ENCODE peak calls at places on chromosomes 13 and 19, in seven cellular contexts. One of them, this sample, is unnamed.
A peak's percentile ranks its signal among the peaks of the same experiment; 100 is the strongest.

GRCh38 chr19:17902701-17903100 is 30.1 kb upstream of the CCDC124 start:
- DNase-seq in fibroblast of pulmonary artery: peak; percentile 28
- DNase-seq in thoracic aorta: no peak
- DNase-seq in right atrium auricular region: no peak
- DNase-seq in brain microvascular endothelial cell: peak; percentile 18
- DNase-seq in cardiac fibroblast: peak; percentile 56
- DNase-seq in CD8-positive, alpha-beta T cell: no peak
- DNase-seq in this sample: peak; percentile 76

GRCh38 chr13:49240017-49240416 is 7.7 kb upstream of the CDADC1 start:
- DNase-seq in fibroblast of pulmonary artery: peak; percentile 51
- DNase-seq in thoracic aorta: no peak
- DNase-seq in right atrium auricular region: no peak
- DNase-seq in brain microvascular endothelial cell: peak; percentile 33
- DNase-seq in cardiac fibroblast: peak; percentile 66
- DNase-seq in CD8-positive, alpha-beta T cell: peak; percentile 41
- DNase-seq in this sample: peak; percentile 60

GRCh38 chr13:40969169-40969901 is 49.8 kb downstream of the ELF1 start:
- DNase-seq in fibroblast of pulmonary artery: no peak
- DNase-seq in thoracic aorta: no peak
- DNase-seq in right atrium auricular region: no peak
- DNase-seq in brain microvascular endothelial cell: no peak
- DNase-seq in cardiac fibroblast: no peak
- DNase-seq in CD8-positive, alpha-beta T cell: peak; percentile 29
- DNase-seq in this sample: no peak

GRCh38 chr13:110464547-110465343 is 96.8 kb downstream of the RAB20 start:
- DNase-seq in fibroblast of pulmonary artery: no peak
- DNase-seq in thoracic aorta: no peak
- DNase-seq in right atrium auricular region: no peak
- DNase-seq in brain microvascular endothelial cell: no peak
- DNase-seq in cardiac fibroblast: no peak
- DNase-seq in CD8-positive, alpha-beta T cell: no peak
- DNase-seq in this sample: no peak

GRCh38 chr19:50258918-50259372 is 55.5 kb downstream of the MYH14 start:
- DNase-seq in fibroblast of pulmonary artery: no peak
- DNase-seq in thoracic aorta: no peak
- DNase-seq in right atrium auricular region: no peak
- DNase-seq in brain microvascular endothelial cell: no peak
- DNase-seq in cardiac fibroblast: peak; percentile 10
- DNase-seq in CD8-positive, alpha-beta T cell: no peak
- DNase-seq in this sample: no peak

GRCh38 chr19:48348039-48348438 is 15.7 kb downstream of the TMEM143 start:
- DNase-seq in fibroblast of pulmonary artery: no peak
- DNase-seq in thoracic aorta: no peak
- DNase-seq in right atrium auricular region: no peak
- DNase-seq in brain microvascular endothelial cell: no peak
- DNase-seq in cardiac fibroblast: no peak
- DNase-seq in CD8-positive, alpha-beta T cell: no peak
- DNase-seq in this sample: no peak

GRCh38 chr19:47035127-47035494 is 13.3 kb downstream of the TMEM160 start:
- DNase-seq in fibroblast of pulmonary artery: no peak
- DNase-seq in thoracic aorta: no peak
- DNase-seq in right atrium auricular region: no peak
- DNase-seq in brain microvascular endothelial cell: no peak
- DNase-seq in cardiac fibroblast: no peak
- DNase-seq in CD8-positive, alpha-beta T cell: no peak
- DNase-seq in this sample: peak; percentile 32

GRCh38 chr13:53821632-53822031 is 793.0 kb downstream of the OLFM4 start:
- DNase-seq in fibroblast of pulmonary artery: no peak
- DNase-seq in thoracic aorta: no peak
- DNase-seq in right atrium auricular region: no peak
- DNase-seq in brain microvascular endothelial cell: no peak
- DNase-seq in cardiac fibroblast: no peak
- DNase-seq in CD8-positive, alpha-beta T cell: no peak
- DNase-seq in this sample: no peak

GRCh38 chr19:31178833-31179470 is 170.3 kb downstream of the TSHZ3 start:
- DNase-seq in fibroblast of pulmonary artery: no peak
- DNase-seq in thoracic aorta: no peak
- DNase-seq in right atrium auricular region: no peak
- DNase-seq in brain microvascular endothelial cell: no peak
- DNase-seq in cardiac fibroblast: no peak
- DNase-seq in CD8-positive, alpha-beta T cell: no peak
- DNase-seq in this sample: no peak

GRCh38 chr13:33188093-33188882 is 97.3 kb downstream of the STARD13 start:
- DNase-seq in fibroblast of pulmonary artery: peak; percentile 51
- DNase-seq in thoracic aorta: no peak
- DNase-seq in right atrium auricular region: no peak
- DNase-seq in brain microvascular endothelial cell: no peak
- DNase-seq in cardiac fibroblast: peak; percentile 56
- DNase-seq in CD8-positive, alpha-beta T cell: no peak
- DNase-seq in this sample: no peak

GRCh38 chr13:46152627-46153328 is 29.2 kb downstream of the LCP1 start:
- DNase-seq in fibroblast of pulmonary artery: no peak
- DNase-seq in thoracic aorta: no peak
- DNase-seq in right atrium auricular region: no peak
- DNase-seq in brain microvascular endothelial cell: no peak
- DNase-seq in cardiac fibroblast: no peak
- DNase-seq in CD8-positive, alpha-beta T cell: no peak
- DNase-seq in this sample: no peak

GRCh38 chr13:36417328-36417727 is 15.0 kb upstream of the CCNA1 start:
- DNase-seq in fibroblast of pulmonary artery: no peak
- DNase-seq in thoracic aorta: no peak
- DNase-seq in right atrium auricular region: no peak
- DNase-seq in brain microvascular endothelial cell: no peak
- DNase-seq in cardiac fibroblast: no peak
- DNase-seq in CD8-positive, alpha-beta T cell: no peak
- DNase-seq in this sample: no peak

GRCh38 chr13:67230243-67230773 is at the start of gene PCDH9:
- DNase-seq in fibroblast of pulmonary artery: peak; percentile 98
- DNase-seq in thoracic aorta: peak; percentile 88
- DNase-seq in right atrium auricular region: peak; percentile 97
- DNase-seq in brain microvascular endothelial cell: peak; percentile 97
- DNase-seq in cardiac fibroblast: peak; percentile 98
- DNase-seq in CD8-positive, alpha-beta T cell: peak; percentile 80
- DNase-seq in this sample: peak; percentile 98

GRCh38 chr19:49861127-49861526 is 6.2 kb downstream of the PNKP start:
- DNase-seq in fibroblast of pulmonary artery: no peak
- DNase-seq in thoracic aorta: no peak
- DNase-seq in right atrium auricular region: no peak
- DNase-seq in brain microvascular endothelial cell: no peak
- DNase-seq in cardiac fibroblast: no peak
- DNase-seq in CD8-positive, alpha-beta T cell: no peak
- DNase-seq in this sample: peak; percentile 47

GRCh38 chr19:9941236-9941635 is 4.9 kb upstream of the OLFM2 start:
- DNase-seq in fibroblast of pulmonary artery: no peak
- DNase-seq in thoracic aorta: no peak
- DNase-seq in right atrium auricular region: no peak
- DNase-seq in brain microvascular endothelial cell: no peak
- DNase-seq in cardiac fibroblast: peak; percentile 59
- DNase-seq in CD8-positive, alpha-beta T cell: no peak
- DNase-seq in this sample: no peak

GRCh38 chr13:101648766-101649489 is 196.5 kb downstream of the ITGBL1 start:
- DNase-seq in fibroblast of pulmonary artery: no peak
- DNase-seq in thoracic aorta: no peak
- DNase-seq in right atrium auricular region: no peak
- DNase-seq in brain microvascular endothelial cell: no peak
- DNase-seq in cardiac fibroblast: no peak
- DNase-seq in CD8-positive, alpha-beta T cell: no peak
- DNase-seq in this sample: no peak

GRCh38 chr13:61142506-61142905 is 273.1 kb downstream of the PCDH20 start:
- DNase-seq in fibroblast of pulmonary artery: no peak
- DNase-seq in thoracic aorta: no peak
- DNase-seq in right atrium auricular region: no peak
- DNase-seq in brain microvascular endothelial cell: no peak
- DNase-seq in cardiac fibroblast: no peak
- DNase-seq in CD8-positive, alpha-beta T cell: no peak
- DNase-seq in this sample: peak; percentile 86

GRCh38 chr19:29708553-29709439 is 6.3 kb downstream of the C19orf12 start:
- DNase-seq in fibroblast of pulmonary artery: peak; percentile 4
- DNase-seq in thoracic aorta: no peak
- DNase-seq in right atrium auricular region: peak; percentile 66
- DNase-seq in brain microvascular endothelial cell: no peak
- DNase-seq in cardiac fibroblast: peak; percentile 62
- DNase-seq in CD8-positive, alpha-beta T cell: no peak
- DNase-seq in this sample: no peak

DNA sequence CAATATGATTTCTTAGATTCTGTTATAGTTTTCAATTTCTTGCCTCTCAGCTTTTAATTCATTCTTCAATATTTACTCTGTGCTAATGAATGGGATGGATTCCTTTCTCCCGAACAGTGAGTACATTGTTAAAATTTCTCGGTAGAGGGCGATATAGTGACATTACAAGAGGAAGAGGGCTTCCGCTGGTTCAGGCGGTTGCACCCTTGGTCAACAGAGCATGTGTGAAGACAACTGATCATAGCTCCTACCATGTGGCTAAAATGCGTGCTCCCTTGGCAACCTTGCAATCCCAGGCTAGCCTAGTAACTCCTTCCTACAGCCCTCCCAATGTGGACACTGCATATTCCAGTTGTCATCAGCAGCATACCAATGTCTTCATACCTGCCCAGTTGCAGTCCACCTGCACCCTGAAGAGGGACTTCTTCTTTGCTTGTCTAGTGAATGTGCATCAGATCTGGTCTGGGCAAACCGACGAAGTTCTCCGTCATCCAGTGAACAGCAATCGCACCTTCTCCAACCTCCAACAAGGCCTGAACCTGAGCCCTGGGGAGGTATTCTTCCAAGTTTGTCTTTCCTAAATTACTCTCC is 653.0 kb upstream of the GPC6 start:
- DNase-seq in fibroblast of pulmonary artery: peak; percentile 34
- DNase-seq in thoracic aorta: no peak
- DNase-seq in right atrium auricular region: no peak
- DNase-seq in brain microvascular endothelial cell: peak; percentile 11
- DNase-seq in cardiac fibroblast: peak; percentile 2
- DNase-seq in CD8-positive, alpha-beta T cell: no peak
- DNase-seq in this sample: peak; percentile 39
- TF ChIP-seq CTCF in fibroblast of pulmonary artery: peak; percentile 32
- TF ChIP-seq CTCF in thoracic aorta: no peak
- TF ChIP-seq CTCF in right atrium auricular region: peak; percentile 52
- TF ChIP-seq CTCF in brain microvascular endothelial cell: peak; percentile 62
- TF ChIP-seq CTCF in cardiac fibroblast: no peak
- TF ChIP-seq CTCF in CD8-positive, alpha-beta T cell: no peak
- TF ChIP-seq CTCF in this sample: peak; percentile 26

GRCh38 chr19:51647318-51647717 is 693 bp upstream of the SIGLEC14 start:
- DNase-seq in fibroblast of pulmonary artery: no peak
- DNase-seq in thoracic aorta: no peak
- DNase-seq in right atrium auricular region: no peak
- DNase-seq in brain microvascular endothelial cell: no peak
- DNase-seq in cardiac fibroblast: no peak
- DNase-seq in CD8-positive, alpha-beta T cell: no peak
- DNase-seq in this sample: no peak

GRCh38 chr19:51653162-51653561 is 6.5 kb upstream of the SIGLEC14 start:
- DNase-seq in fibroblast of pulmonary artery: no peak
- DNase-seq in thoracic aorta: no peak
- DNase-seq in right atrium auricular region: no peak
- DNase-seq in brain microvascular endothelial cell: no peak
- DNase-seq in cardiac fibroblast: no peak
- DNase-seq in CD8-positive, alpha-beta T cell: no peak
- DNase-seq in this sample: no peak

GRCh38 chr19:51654783-51655182 is 8.2 kb upstream of the SIGLEC14 start:
- DNase-seq in fibroblast of pulmonary artery: no peak
- DNase-seq in thoracic aorta: no peak
- DNase-seq in right atrium auricular region: no peak
- DNase-seq in brain microvascular endothelial cell: no peak
- DNase-seq in cardiac fibroblast: no peak
- DNase-seq in CD8-positive, alpha-beta T cell: no peak
- DNase-seq in this sample: no peak

GRCh38 chr19:51651216-51651846 is 4.7 kb upstream of the SIGLEC14 start:
- DNase-seq in fibroblast of pulmonary artery: no peak
- DNase-seq in thoracic aorta: no peak
- DNase-seq in right atrium auricular region: no peak
- DNase-seq in brain microvascular endothelial cell: no peak
- DNase-seq in cardiac fibroblast: no peak
- DNase-seq in CD8-positive, alpha-beta T cell: no peak
- DNase-seq in this sample: no peak

DNA sequence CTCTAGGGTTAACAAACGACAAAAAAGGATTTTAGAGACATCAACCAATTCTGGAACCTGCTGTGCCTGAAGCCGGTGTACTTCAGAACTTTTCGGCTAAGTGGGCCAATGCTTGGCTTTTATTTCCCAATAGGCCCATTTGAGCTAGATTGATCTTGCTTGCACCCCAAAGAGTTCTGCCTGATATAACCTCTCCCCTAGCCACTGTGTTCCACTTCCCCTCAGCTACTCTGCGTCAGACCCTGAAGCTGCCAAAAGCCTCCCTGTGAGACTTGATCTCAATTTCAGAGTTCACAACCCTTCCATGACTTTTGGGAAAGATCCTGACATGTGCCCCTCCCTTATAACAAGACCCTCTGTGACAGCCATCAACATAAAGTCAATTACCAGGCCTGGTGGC is 5.6 kb upstream of the SIGLEC14 start:
- DNase-seq in fibroblast of pulmonary artery: no peak
- DNase-seq in thoracic aorta: no peak
- DNase-seq in right atrium auricular region: no peak
- DNase-seq in brain microvascular endothelial cell: no peak
- DNase-seq in cardiac fibroblast: no peak
- DNase-seq in CD8-positive, alpha-beta T cell: no peak
- DNase-seq in this sample: no peak
- H3K4me3 ChIP-seq in fibroblast of pulmonary artery: no peak overlapping the region
- H3K4me3 ChIP-seq in thoracic aorta: no peak overlapping the region
- H3K4me3 ChIP-seq in right atrium auricular region: no peak overlapping the region
- H3K4me3 ChIP-seq in brain microvascular endothelial cell: no peak overlapping the region
- H3K4me3 ChIP-seq in cardiac fibroblast: no peak overlapping the region
- H3K4me3 ChIP-seq in CD8-positive, alpha-beta T cell: no peak overlapping the region
- H3K4me3 ChIP-seq in this sample: no peak overlapping the region

DNA sequence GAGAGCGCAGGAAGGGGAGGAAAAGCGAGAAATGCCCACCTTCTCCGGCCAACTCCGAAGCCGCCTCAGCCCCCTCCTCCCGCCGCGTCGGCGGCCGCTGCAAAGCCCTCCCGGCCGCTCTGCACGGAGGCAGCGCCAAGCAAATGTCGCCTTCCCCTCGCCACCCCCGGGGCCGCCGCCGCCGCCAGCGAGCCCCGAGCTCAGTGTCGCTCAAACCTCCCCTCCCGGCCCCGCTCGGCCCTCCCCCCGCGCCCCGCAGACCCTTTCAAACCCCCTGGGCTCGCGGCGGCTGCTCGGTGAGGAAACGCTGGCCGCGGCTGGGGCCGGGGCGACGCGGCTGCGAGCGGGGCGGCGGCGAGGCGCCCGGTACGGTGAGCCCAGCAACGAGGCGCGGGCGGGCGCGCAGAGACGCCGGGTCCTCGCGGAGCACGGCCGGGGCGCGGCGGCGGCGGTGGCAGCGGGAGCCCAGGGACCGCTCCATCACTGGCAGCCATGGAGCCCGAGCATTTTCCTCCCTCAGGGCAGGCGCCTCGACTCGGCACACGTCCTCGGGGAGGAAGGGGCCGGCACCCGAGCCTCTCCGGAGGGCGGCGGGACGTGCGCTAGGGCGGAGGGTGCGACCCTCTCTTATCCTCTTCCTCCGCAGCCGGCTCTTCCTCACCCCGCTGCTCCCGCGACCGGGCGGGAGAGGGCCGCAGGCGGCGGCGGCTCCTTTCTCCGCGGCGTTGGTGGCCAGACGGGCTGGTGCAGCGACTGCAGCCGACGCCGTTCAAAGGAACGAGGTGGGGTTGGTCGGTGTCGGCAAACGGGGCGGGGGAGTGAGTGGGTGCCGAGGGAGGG is 486 bp upstream of the TSC22D1 start:
- DNase-seq in fibroblast of pulmonary artery: peak; percentile 11
- DNase-seq in thoracic aorta: peak; percentile 24
- DNase-seq in right atrium auricular region: no peak
- DNase-seq in brain microvascular endothelial cell: no peak
- DNase-seq in cardiac fibroblast: no peak
- DNase-seq in CD8-positive, alpha-beta T cell: peak; percentile 29
- DNase-seq in this sample: peak; percentile 33
- TF ChIP-seq CTCF in fibroblast of pulmonary artery: no peak
- TF ChIP-seq CTCF in thoracic aorta: no peak
- TF ChIP-seq CTCF in right atrium auricular region: no peak
- TF ChIP-seq CTCF in brain microvascular endothelial cell: no peak
- TF ChIP-seq CTCF in cardiac fibroblast: no peak
- TF ChIP-seq CTCF in CD8-positive, alpha-beta T cell: no peak
- TF ChIP-seq CTCF in this sample: no peak

GRCh38 chr13:27533155-27533643 is 82.8 kb upstream of the MTIF3 start:
- DNase-seq in fibroblast of pulmonary artery: peak; percentile 82
- DNase-seq in thoracic aorta: no peak
- DNase-seq in right atrium auricular region: peak; percentile 70
- DNase-seq in brain microvascular endothelial cell: peak; percentile 66
- DNase-seq in cardiac fibroblast: peak; percentile 81
- DNase-seq in CD8-positive, alpha-beta T cell: peak; percentile 52
- DNase-seq in this sample: peak; percentile 60
- H3K4me3 ChIP-seq in fibroblast of pulmonary artery: no peak overlapping the region
- H3K4me3 ChIP-seq in thoracic aorta: no peak overlapping the region
- H3K4me3 ChIP-seq in right atrium auricular region: peak overlapping the region; percentile 2
- H3K4me3 ChIP-seq in brain microvascular endothelial cell: peak overlapping the region; percentile 12
- H3K4me3 ChIP-seq in cardiac fibroblast: no peak overlapping the region
- H3K4me3 ChIP-seq in CD8-positive, alpha-beta T cell: no peak overlapping the region
- H3K4me3 ChIP-seq in this sample: no peak overlapping the region